ENCODE peak calls at places on chromosomes 13 and 19, in four cellular contexts. F, V, Z and H are unnamed samples.

GRCh38 chr13:100533588-100534041 is 55.0 kb downstream of the GGACT start:
- DNase-seq in F (no peak), V (no peak), Z (no peak), H (no peak)

GRCh38 chr19:3790209-3790734 is 4.1 kb upstream of the MATK start:
- DNase-seq in F (no peak), V (no peak), Z (no peak), H (no peak)

GRCh38 chr13:29402168-29402621 is 193.3 kb downstream of the SLC7A1 start:
- DNase-seq in F (no peak), V (no peak), Z (peak; percentile 7), H (no peak)

GRCh38 chr13:80168089-80168850 is 172.7 kb downstream of the SPRY2 start:
- DNase-seq in F (no peak), V (no peak), Z (peak; percentile 35), H (no peak)

GRCh38 chr19:38735257-38735686 is 9.0 kb downstream of the CAPN12 start:
- DNase-seq in F (no peak), V (no peak), Z (no peak), H (peak; percentile 42)

GRCh38 chr13:111659236-111659635 is 338.8 kb downstream of the TEX29 start:
- DNase-seq in F (no peak), V (no peak), Z (no peak), H (peak; percentile 0)

GRCh38 chr19:42290523-42291436 is 11.2 kb upstream of the PRR19 start:
- DNase-seq in F (no peak), V (no peak), Z (no peak), H (peak; percentile 50)

GRCh38 chr13:49690133-49690989 is 925 bp downstream of the EBPL start:
- DNase-seq in F (no peak), V (no peak), Z (peak; percentile 75), H (no peak)

GRCh38 chr19:33432408-33433170 is 59.1 kb downstream of the CEBPG start:
- DNase-seq in F (no peak), V (no peak), Z (no peak), H (no peak)

GRCh38 chr19:11463391-11463790 is 17.5 kb downstream of the ELAVL3 start:
- DNase-seq in F (no peak), V (no peak), Z (no peak), H (no peak)

GRCh38 chr13:95267662-95268369 is 33.4 kb downstream of the ABCC4 start:
- DNase-seq in F (peak; percentile 44), V (no peak), Z (peak; percentile 88), H (no peak)

GRCh38 chr13:31797154-31797775 is 57.9 kb downstream of the RXFP2 start:
- DNase-seq in F (peak; percentile 36), V (no peak), Z (peak; percentile 66), H (no peak)
- TF ChIP-seq CTCF in F (peak; percentile 46), V (no peak), Z (peak; percentile 56), H (peak; percentile 42)

GRCh38 chr19:48900477-48901452 is 653 bp downstream of the NUCB1 start:
- DNase-seq in F (peak; percentile 50), V (no peak), Z (peak; percentile 61), H (no peak)

GRCh38 chr19:48896191-48896720 is 2.3 kb downstream of the TULP2 start:
- DNase-seq in F (no peak), V (no peak), Z (peak; percentile 43), H (no peak)

GRCh38 chr19:48897181-48897580 is 1.4 kb downstream of the TULP2 start:
- DNase-seq in F (no peak), V (no peak), Z (no peak), H (no peak)

GRCh38 chr19:48895226-48895625 is 3.3 kb downstream of the TULP2 start:
- DNase-seq in F (no peak), V (no peak), Z (no peak), H (no peak)

GRCh38 chr19:48899781-48900476 is at the start of gene NUCB1:
- DNase-seq in F (peak; percentile 99), V (peak; percentile 96), Z (peak; percentile 99), H (peak; percentile 98)
- TF ChIP-seq CTCF in F (no peak), V (no peak), Z (peak; percentile 29), H (no peak)

GRCh38 chr19:9953802-9954542 is 17.7 kb upstream of the OLFM2 start:
- DNase-seq in F (no peak), V (no peak), Z (no peak), H (no peak)

GRCh38 chr19:9961103-9961502 is 24.8 kb upstream of the OLFM2 start:
- DNase-seq in F (no peak), V (no peak), Z (no peak), H (no peak)

GRCh38 chr19:9956956-9957355 is 20.6 kb upstream of the OLFM2 start:
- DNase-seq in F (no peak), V (no peak), Z (peak; percentile 7), H (no peak)

GRCh38 chr19:9962623-9963290 is 26.4 kb upstream of the OLFM2 start:
- DNase-seq in F (no peak), V (no peak), Z (no peak), H (no peak)

DNA sequence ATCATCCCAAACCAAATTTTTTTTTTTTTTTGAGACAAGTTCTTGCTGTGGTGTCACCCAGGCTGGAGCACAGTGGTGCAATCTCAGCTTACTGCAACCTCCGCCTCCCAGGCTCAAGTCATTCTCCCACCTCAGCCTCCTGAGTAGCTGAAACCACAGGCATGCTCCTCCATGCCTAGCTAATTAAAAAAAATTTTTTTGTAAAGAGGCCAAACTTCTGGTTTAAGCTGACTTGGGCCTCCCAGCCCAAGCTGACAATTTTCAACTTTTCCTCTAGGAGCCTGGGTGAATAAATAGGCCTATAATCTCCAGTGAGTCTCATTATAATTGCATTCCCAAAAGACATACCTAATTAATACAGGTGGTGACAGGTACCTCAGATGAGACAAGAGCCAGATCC is 22.1 kb upstream of the OLFM2 start:
- DNase-seq in F (no peak), V (no peak), Z (peak; percentile 71), H (no peak)
- TF ChIP-seq CTCF in F (no peak), V (no peak), Z (no peak), H (no peak)

DNA sequence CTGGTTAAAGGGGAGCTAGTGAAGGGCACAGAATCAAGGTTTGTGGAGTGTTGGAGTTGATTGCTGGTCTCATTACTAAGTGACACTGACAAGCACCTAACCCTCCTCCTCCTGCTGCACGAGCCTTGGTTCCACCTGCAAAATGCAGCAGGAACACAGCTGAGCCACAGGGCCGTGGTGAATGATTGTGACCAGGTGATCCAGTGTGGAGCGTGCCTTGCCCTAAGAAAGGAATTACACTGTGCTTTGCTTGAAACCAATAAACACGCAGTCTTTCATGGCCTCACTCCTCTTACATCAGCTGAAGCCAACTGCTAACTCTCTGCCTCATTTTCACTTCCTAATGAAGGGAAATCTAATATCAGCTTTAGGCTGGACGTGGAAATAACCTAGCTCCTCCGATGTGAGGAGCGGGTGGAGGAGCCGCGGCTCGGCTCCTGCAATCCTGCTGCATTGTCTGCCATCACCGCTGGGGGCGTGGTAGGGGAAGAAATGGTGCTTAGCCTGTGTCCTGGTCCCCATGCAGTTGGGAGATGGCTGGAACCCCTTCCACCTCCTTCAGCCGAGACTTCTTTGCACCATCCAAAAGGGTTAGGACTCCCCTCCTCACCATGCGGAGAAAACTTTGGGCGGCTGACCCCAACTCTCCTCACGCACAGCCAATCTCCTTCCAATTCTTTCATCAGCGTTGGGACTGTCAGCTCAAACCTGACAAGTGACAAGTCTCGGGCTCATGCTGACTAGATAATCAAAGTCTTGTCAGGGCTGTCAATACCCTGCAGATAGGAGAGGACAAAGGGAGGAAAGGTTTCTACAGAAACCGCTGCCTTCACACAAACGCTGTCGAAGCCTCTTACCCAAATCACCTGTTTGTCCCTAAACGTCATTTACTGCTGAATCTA is 427.9 kb downstream of the ZNF536 start:
- DNase-seq in F (peak; percentile 45), V (no peak), Z (no peak), H (peak; percentile 54)
- TF ChIP-seq CTCF in F (peak; percentile 69), V (peak; percentile 34), Z (peak; percentile 51), H (peak; percentile 78)

GRCh38 chr19:46928951-46929350 is 68.2 kb downstream of the ARHGAP35 start:
- DNase-seq in F (no peak), V (no peak), Z (no peak), H (no peak)
- TF ChIP-seq CTCF in F (no peak), V (no peak), Z (peak; percentile 28), H (peak; percentile 11)

DNA sequence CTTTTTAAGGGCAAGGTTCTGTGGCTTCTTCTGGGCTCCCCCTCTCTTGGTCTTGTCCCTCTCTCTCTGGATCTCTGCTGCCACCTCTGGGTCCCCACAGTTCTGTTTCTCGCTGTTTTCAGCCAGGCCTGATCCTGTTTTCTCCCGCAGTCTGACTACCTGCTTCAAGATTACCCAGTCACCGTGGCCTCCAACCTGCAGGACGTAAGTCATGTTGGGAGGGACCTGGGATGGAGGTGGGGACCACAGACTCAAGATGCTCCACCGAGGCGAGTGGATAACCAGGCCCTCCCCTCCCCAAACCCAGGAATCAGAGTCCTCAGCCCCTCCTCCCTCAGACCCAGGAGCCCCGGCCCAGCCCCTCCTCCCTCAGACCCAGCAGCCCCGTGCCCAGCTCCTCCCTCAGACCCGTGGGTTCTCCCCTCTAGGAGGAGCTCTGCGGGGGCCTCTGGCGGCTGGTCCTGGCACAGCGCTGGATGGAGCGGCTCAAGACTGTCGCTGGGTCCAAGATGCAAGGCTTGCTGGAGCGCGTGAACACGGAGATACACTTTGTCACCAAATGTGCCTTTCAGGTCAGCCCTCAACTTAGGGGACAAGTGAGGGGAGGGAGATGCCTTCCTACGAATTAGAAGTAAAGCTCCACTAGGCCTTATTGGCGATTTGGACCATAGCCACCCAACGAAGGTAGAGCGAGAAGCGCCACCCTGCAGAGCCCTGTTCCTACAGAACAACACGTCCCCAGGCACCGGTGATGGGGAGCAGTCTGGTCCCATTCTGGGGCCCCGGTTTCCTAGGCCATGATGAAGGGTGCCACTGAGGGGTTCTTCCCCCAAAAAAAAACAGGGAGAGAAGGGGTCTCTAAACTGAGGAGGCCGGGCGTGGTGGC is 2.2 kb downstream of the FLT3LG start:
- DNase-seq in F (no peak), V (no peak), Z (peak; percentile 48), H (peak; percentile 77)
- TF ChIP-seq CTCF in F (peak; percentile 25), V (peak; percentile 61), Z (peak; percentile 57), H (peak; percentile 70)

GRCh38 chr13:105991622-105992254 is 543.7 kb downstream of the EFNB2 start:
- DNase-seq in F (peak; percentile 90), V (no peak), Z (peak; percentile 87), H (no peak)
- TF ChIP-seq CTCF in F (no peak), V (no peak), Z (no peak), H (no peak)

DNA sequence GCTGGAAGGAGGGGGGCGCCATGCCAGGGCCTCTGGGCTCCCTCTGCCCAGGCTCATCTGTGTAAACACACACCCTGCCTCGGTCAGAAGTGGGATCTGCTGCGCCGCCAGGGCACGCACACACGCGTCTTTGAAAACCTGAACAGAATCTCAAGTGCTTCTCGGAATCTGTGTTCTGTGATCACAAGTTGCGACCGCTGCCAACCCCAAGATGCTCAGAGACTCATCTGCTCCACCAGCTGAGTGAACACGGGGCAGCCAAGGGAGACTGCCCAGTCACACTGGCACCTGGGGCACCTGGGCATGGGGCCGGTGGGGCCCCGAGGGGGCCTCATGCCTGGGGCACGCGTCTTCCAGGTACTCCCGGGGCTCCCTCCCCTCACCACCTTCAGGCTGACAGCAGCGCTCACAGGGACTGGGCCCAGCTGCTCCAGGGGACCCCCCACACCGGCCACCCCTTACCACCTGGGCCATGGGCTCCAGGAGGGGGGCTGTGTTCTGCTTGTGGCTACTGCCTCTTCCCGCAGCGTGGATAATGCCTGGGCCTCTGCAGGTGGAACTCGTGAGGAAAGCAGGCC is 59.0 kb downstream of the KLF2 start:
- DNase-seq in F (no peak), V (no peak), Z (no peak), H (no peak)
- TF ChIP-seq CTCF in F (peak; percentile 52), V (no peak), Z (no peak), H (no peak)